ENCODE peak calls at places on chromosomes 5 and 9, in four cellular contexts. I is activated naive CD4-positive, alpha-beta T cell treated with anti-CD3 and anti-CD28 coated beads for 36 hours; L is pancreas; S is OCI-LY7. M is an unnamed sample.

GRCh38 chr9:136789523-136789937 is 1.6 kb upstream of the TMEM141 start:
- DNase-seq in I (no peak), L (no peak), S (no peak), M (no peak)

GRCh38 chr5:139812323-139812722 is 16.7 kb downstream of the PSD2 start:
- DNase-seq in S (no peak), I (no peak), L (no peak), M (peak)

GRCh38 chr5:103428411-103428871 is 134.1 kb downstream of the NUDT12 start:
- DNase-seq in L (peak), I (no peak), S (no peak), M (no peak)

GRCh38 chr9:98045234-98046160 is 11.0 kb upstream of the NANS start:
- DNase-seq in S (peak), L (no peak), I (peak), M (no peak)

GRCh38 chr9:129138144-129138462 is 26.9 kb downstream of the PTPA start:
- DNase-seq in S (no peak), I (no peak), L (no peak), M (no peak)

GRCh38 chr9:106419737-106420136 is 443.2 kb upstream of the ZNF462 start:
- DNase-seq in I (no peak), S (no peak), L (no peak), M (no peak)

GRCh38 chr5:153483482-153483881 is 7.0 kb upstream of the GRIA1 start:
- DNase-seq in S (no peak), I (no peak), L (no peak), M (no peak)

GRCh38 chr5:170597109-170597741 is 93.4 kb downstream of the KCNIP1 start:
- DNase-seq in L (no peak), I (peak), S (no peak), M (no peak)

GRCh38 chr9:128077847-128078503 is 9.9 kb downstream of the SLC25A25 start:
- DNase-seq in S (no peak), I (no peak), L (no peak), M (no peak)

GRCh38 chr9:121776739-121777637 is 125.6 kb downstream of the DAB2IP start:
- DNase-seq in L (no peak), S (no peak), I (no peak), M (no peak)

GRCh38 chr9:134895849-134896833 is 15.5 kb downstream of the FCN2 start:
- DNase-seq in I (no peak), L (no peak), S (no peak), M (no peak)

GRCh38 chr5:100108883-100109282 is 426.3 kb upstream of the FAM174A start:
- DNase-seq in L (no peak), I (no peak), S (no peak), M (no peak)

GRCh38 chr5:76367623-76368366 is 35.3 kb upstream of the IQGAP2 start:
- DNase-seq in I (peak), S (no peak), L (no peak), M (no peak)

GRCh38 chr5:98639258-98639657 is 134.2 kb upstream of the RGMB start:
- DNase-seq in L (no peak), S (no peak), I (no peak), M (no peak)

GRCh38 chr5:108672639-108673038 is 75.1 kb upstream of the FER start:
- DNase-seq in S (no peak), L (no peak), I (no peak), M (no peak)

GRCh38 chr5:120174089-120174488 is 290.0 kb upstream of the PRR16 start:
- DNase-seq in L (no peak), I (no peak), S (no peak), M (no peak)

GRCh38 chr5:94793113-94793815 is 174.8 kb downstream of the SLF1 start:
- DNase-seq in S (peak), L (no peak), I (peak), M (no peak)

GRCh38 chr5:97162045-97162444 is 19.6 kb upstream of the LIX1 start:
- DNase-seq in L (peak), S (peak), I (peak), M (peak)

GRCh38 chr9:127700140-127700539 is 6.6 kb upstream of the CFAP157 start:
- DNase-seq in S (no peak), I (no peak), L (no peak), M (no peak)

GRCh38 chr9:93575706-93576295 is 583 bp upstream of the PHF2 start:
- DNase-seq in I (peak), L (peak), S (peak), M (peak)

GRCh38 chr5:173010021-173010420 is 26.4 kb downstream of the ATP6V0E1 start:
- DNase-seq in S (no peak), I (peak), L (no peak), M (no peak)